ENCODE peak calls at places on chromosomes 1 and 21, in ten cellular contexts. K is HCT116; B is fibroblast of pulmonary artery; G is CD4-positive, alpha-beta T cell; S is stimulated activated CD4-positive, alpha-beta T cell treated with anti-CD3 and anti-CD28 coated beads, Interleukin-15, amount 100 ng/mL, for 24 hours; L is NCI-H446 treated with DMSO at 0.1 percent for 48 hours; V is body of pancreas; Z is Karpas-422; X is T-helper 1 cell; R is NCI-H774. D is an unnamed sample.
A peak's percentile ranks its signal among the peaks of the same experiment; 100 is the strongest.

GRCh38 chr1:224392411-224393249 is 36.0 kb downstream of the CNIH4 start:
- DNase-seq in K (no peak), B (no peak), G (no peak), S (no peak), L (no peak), V (no peak), Z (no peak), X (no peak), R (no peak), D (no peak)

GRCh38 chr1:8027748-8028631 is 1.9 kb upstream of the ERRFI1 start:
- DNase-seq in K (no peak), B (peak; percentile 89), G (no peak), S (no peak), L (no peak), V (no peak), Z (no peak), X (no peak), R (no peak), D (no peak)

GRCh38 chr21:33642896-33643657 is 776 bp downstream of the ITSN1 start:
- DNase-seq in K (no peak), B (no peak), G (no peak), S (peak; percentile 38), L (no peak), V (peak; percentile 25), Z (peak; percentile 55), X (no peak), R (no peak), D (peak; percentile 19)

GRCh38 chr1:233448290-233448689 is 120.8 kb downstream of the MAP3K21 start:
- DNase-seq in K (no peak), B (no peak), G (no peak), S (no peak), L (peak; percentile 51), V (no peak), Z (no peak), X (no peak), R (peak; percentile 11), D (no peak)

GRCh38 chr1:12049625-12050024 is 13.5 kb upstream of the TNFRSF8 start:
- DNase-seq in K (no peak), B (no peak), G (no peak), S (no peak), L (no peak), V (no peak), Z (peak; percentile 55), X (no peak), R (no peak), D (no peak)

GRCh38 chr21:17732306-17732705 is 86.8 kb downstream of the C21orf91 start:
- DNase-seq in K (no peak), B (peak; percentile 25), G (no peak), S (no peak), L (peak; percentile 19), V (no peak), Z (no peak), X (no peak), R (peak; percentile 56), D (no peak)

GRCh38 chr1:205082431-205082830 is 1.8 kb downstream of the TMEM81 start:
- DNase-seq in K (no peak), B (no peak), G (no peak), S (no peak), L (no peak), V (no peak), Z (peak; percentile 9), X (no peak), R (no peak), D (no peak)

GRCh38 chr1:7970250-7970649 is 8.7 kb downstream of the PARK7 start:
- DNase-seq in K (no peak), B (no peak), G (no peak), S (no peak), L (no peak), V (no peak), Z (no peak), X (no peak), R (no peak), D (no peak)

GRCh38 chr1:10663668-10664035 is 132.8 kb downstream of the CASZ1 start:
- DNase-seq in K (no peak), B (peak; percentile 17), G (no peak), S (no peak), L (no peak), V (peak; percentile 39), Z (no peak), X (no peak), R (no peak), D (no peak)

GRCh38 chr1:32241011-32241763 is 5.8 kb upstream of the FAM167B start:
- DNase-seq in K (no peak), B (peak; percentile 58), G (no peak), S (peak; percentile 60), L (no peak), V (peak; percentile 76), Z (peak; percentile 70), X (no peak), R (peak; percentile 77), D (peak; percentile 64)